ENCODE peak calls at places on chromosomes 16 and 17, in four cellular contexts. F, Y, X and B are unnamed samples.

GRCh38 chr16:88838566-88838965 is 18.2 kb downstream of the GALNS start:
- DNase-seq in F (no peak), X (no peak), Y (no peak), B (no peak)

GRCh38 chr16:79329163-79329521 is 271.4 kb downstream of the MAF start:
- DNase-seq in F (no peak), Y (no peak), X (no peak), B (no peak)

GRCh38 chr16:86515780-86516617 is 5.7 kb downstream of the FOXF1 start:
- DNase-seq in Y (no peak), F (no peak), X (no peak), B (no peak)

GRCh38 chr16:17471745-17472075 is 950 bp upstream of the XYLT1 start:
- DNase-seq in F (no peak), X (no peak), Y (no peak), B (no peak)

GRCh38 chr17:62965149-62965648 is 836 bp upstream of the TANC2 start:
- DNase-seq in X (no peak), Y (no peak), F (no peak), B (no peak)

GRCh38 chr17:3704931-3705717 is 9.2 kb upstream of the P2RX5 start:
- DNase-seq in F (no peak), Y (no peak), X (no peak), B (no peak)

GRCh38 chr17:32275060-32276042 is 9.7 kb downstream of the RHBDL3 start:
- DNase-seq in F (peak; percentile 89), Y (no peak), X (peak; percentile 70), B (no peak)

GRCh38 chr16:88102597-88102996 is 151.4 kb downstream of the BANP start:
- DNase-seq in Y (no peak), X (no peak), F (no peak), B (no peak)

GRCh38 chr16:49651980-49652379 is 203.9 kb downstream of the ZNF423 start:
- DNase-seq in F (no peak), Y (no peak), X (no peak), B (no peak)

GRCh38 chr17:67833946-67834631 is 8.8 kb downstream of the BPTF start:
- DNase-seq in X (peak; percentile 56), F (peak; percentile 66), Y (no peak), B (no peak)

GRCh38 chr17:54888254-54888653 is 12.4 kb upstream of the TOM1L1 start:
- DNase-seq in F (no peak), Y (no peak), X (no peak), B (no peak)

GRCh38 chr17:50100921-50101345 is 5.8 kb downstream of the PDK2 start:
- DNase-seq in X (no peak), F (no peak), Y (no peak), B (no peak)

GRCh38 chr17:4631836-4632582 is 9.5 kb downstream of the ALOX15 start:
- DNase-seq in F (no peak), X (peak; percentile 53), Y (no peak), B (no peak)

GRCh38 chr17:36600936-36601302 is 464 bp upstream of the MRM1 start:
- DNase-seq in Y (no peak), F (no peak), X (no peak), B (no peak)

GRCh38 chr16:55102077-55102476 is 171.4 kb downstream of the IRX5 start:
- DNase-seq in Y (no peak), F (no peak), X (no peak), B (no peak)

GRCh38 chr17:11047228-11047627 is 193.8 kb upstream of the SHISA6 start:
- DNase-seq in Y (no peak), X (no peak), F (no peak), B (no peak)

GRCh38 chr17:2751482-2751881 is 2.0 kb upstream of the CCDC92B start:
- DNase-seq in F (no peak), Y (no peak), X (no peak), B (no peak)

DNA sequence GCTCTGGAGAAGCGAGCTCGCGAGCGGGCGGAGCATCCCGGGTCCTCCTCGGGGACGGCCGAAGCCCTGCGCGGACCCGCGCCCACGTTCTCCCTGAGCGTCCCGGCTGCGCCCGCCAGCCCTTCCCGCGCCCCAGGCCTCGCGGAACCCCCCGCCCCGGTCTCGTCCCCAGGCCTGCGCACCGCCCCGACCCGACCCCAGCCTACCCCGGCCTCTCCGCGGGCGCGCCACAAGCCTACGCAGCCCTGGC is 159 bp downstream of the USP36 start:
- DNase-seq in Y (no peak), F (no peak), X (no peak), B (no peak)
- TF ChIP-seq POLR2A in Y (no peak), F (no peak), X (peak; percentile 86), B (no peak)

DNA sequence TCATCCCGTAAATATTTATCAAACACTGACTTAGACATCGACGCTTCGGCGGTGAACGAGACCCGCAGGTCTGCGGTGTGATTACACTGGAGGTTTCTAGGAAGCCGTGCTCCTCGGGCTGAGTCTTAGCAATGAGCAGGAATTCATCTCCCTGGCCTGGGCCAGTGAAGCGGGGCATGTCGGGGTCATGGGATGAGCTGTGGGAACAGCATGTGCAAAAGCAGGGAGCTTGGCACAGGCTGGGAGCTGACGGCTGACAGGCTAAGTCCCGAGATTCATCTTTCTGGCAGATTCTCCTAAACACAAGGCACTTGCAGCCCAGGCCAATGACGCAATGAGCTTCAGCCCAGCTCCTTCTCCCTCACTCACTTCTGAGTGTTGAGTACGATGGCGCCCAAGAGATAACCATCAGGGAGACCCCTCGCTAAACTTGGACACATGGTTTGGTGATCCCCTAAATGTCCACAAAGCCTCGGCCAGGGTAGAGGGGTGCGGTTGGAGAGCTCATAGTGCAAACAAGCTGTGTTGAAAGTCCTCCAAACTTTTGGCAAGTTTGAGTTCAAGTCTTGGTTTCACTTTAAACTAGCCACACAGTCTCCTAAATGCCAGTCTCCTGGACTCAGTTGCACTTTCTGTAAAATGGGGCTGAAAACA is 12.8 kb downstream of the CRISPLD2 start:
- DNase-seq in X (no peak), Y (no peak), F (no peak), B (no peak)
- TF ChIP-seq TAF1 in X (no peak), Y (no peak), F (no peak), B (no peak)

GRCh38 chr17:17609121-17609520 is 17.6 kb upstream of the PEMT start:
- DNase-seq in F (no peak), Y (no peak), X (no peak), B (no peak)
- TF ChIP-seq POLR2A in F (no peak), Y (no peak), X (no peak), B (no peak)

DNA sequence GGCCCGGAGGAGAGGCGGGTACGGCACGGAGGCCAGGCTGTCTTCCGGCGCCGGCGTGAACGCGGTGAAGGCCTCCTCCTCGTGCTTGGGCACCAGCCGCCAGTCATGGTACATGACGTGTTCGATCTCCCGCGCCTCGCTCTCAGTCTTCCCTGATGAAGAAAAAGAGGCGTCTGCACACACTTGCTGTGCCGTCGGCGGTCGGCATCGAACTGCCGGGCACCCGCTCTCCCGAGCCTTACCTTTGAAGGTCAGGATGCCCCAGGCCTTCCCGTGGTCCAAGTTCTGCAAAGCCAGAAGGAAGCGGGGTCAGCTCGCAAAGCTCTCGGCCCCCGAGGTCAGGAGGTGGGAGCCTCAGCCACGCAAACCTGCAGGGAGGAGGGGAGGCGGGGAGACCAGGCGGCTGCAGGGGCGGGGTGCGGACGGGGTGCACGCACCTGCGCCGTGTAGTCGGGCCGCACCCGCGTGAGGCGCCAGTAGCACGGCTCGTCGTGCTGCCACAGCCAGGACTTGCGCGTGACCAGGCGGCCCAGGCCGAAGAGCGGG is at the start of gene EME2:
- DNase-seq in Y (no peak), F (peak; percentile 73), X (no peak), B (peak; percentile 54)
- TF ChIP-seq TAF1 in Y (no peak), F (no peak), X (no peak), B (no peak)

DNA sequence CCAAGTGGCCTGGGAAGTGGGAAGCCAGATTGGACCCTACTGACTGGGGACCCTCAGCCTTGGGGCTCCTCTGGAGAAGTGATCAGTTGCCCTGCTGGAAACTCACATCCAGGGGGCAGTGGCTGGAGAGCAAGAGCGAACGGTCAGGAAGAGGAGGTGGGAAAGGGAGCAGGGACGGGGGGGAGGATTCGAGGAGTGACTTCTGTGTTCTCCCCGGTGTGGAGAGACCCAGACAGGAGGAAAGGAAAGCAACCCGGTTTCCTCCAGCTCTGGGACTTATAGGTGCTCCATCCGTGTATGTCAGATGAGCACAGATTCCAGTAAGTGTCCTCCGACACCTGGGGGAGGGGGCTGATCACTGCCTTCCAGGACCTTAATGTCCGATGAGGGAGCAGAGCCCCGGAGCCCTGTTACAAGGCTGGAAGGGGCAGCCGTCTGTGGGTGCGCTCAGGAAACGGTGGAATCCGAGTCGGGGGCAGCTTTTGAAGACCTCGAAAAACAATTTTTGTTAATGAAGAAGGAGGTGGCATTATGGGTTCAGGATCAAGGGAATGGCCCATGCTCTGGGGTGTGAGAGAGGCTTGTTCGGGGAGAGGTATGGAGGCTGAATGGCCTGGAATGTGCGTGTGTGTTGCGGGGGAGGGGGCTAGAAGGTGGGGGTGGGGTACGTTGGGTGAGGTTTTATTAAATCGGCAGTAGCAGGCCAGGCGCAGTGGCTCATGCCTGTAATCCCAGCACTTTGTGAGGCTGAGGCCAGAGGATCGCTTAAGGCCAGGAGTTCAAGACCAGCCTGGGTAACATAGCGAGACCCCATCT is 34.8 kb upstream of the NDRG4 start:
- DNase-seq in F (no peak), X (no peak), Y (no peak), B (no peak)
- TF ChIP-seq POLR2A in F (no peak), X (no peak), Y (no peak), B (no peak)

GRCh38 chr16:85330694-85331188 is 218.5 kb upstream of the CIBAR2 start:
- DNase-seq in Y (no peak), X (no peak), F (peak; percentile 89), B (peak; percentile 69)
- TF ChIP-seq TAF1 in Y (no peak), X (peak; percentile 34), F (peak; percentile 63), B (no peak)

GRCh38 chr16:7101054-7101453 is 231.6 kb upstream of the RBFOX1 start:
- DNase-seq in F (no peak), X (no peak), Y (no peak), B (no peak)

GRCh38 chr16:7103056-7103455 is 229.6 kb upstream of the RBFOX1 start:
- DNase-seq in X (no peak), F (no peak), Y (no peak), B (no peak)

GRCh38 chr16:7097537-7097936 is 235.1 kb upstream of the RBFOX1 start:
- DNase-seq in F (no peak), X (no peak), Y (no peak), B (no peak)
- TF ChIP-seq POLR2A in F (no peak), X (no peak), Y (no peak), B (no peak)

GRCh38 chr16:1791943-1792812 is 1.3 kb downstream of the IGFALS start:
- DNase-seq in X (no peak), Y (no peak), F (no peak), B (no peak)
- TF ChIP-seq TAF1 in X (no peak), Y (no peak), F (no peak), B (no peak)

GRCh38 chr17:29640413-29640812 is 17.7 kb upstream of the CORO6 start:
- DNase-seq in X (no peak), F (no peak), Y (no peak), B (no peak)
- TF ChIP-seq POLR2A in X (no peak), F (no peak), Y (no peak), B (no peak)